ENCODE peak calls at places on chromosomes 1 and 21, in ten cellular contexts. H, U, P, Q, I, L, Y, N, K and V are unnamed samples.

GRCh38 chr1:182674346-182675246 is 9.8 kb downstream of the RGS8 start:
- DNase-seq in H (no peak), U (no peak), P (no peak), Q (no peak), I (no peak), L (no peak), Y (no peak), N (no peak), K (no peak), V (no peak)

GRCh38 chr1:27666294-27666693 is 5.7 kb downstream of the IFI6 start:
- DNase-seq in H (no peak), U (no peak), P (no peak), Q (no peak), I (no peak), L (no peak), Y (no peak), N (no peak), K (no peak), V (no peak)

GRCh38 chr1:43172532-43172972 is 422 bp downstream of the CFAP57 start:
- DNase-seq in H (peak; percentile 94), U (peak; percentile 89), P (peak; percentile 83), Q (peak; percentile 54), I (peak; percentile 76), L (peak; percentile 76), Y (peak; percentile 93), N (peak; percentile 55), K (peak; percentile 91), V (peak; percentile 93)

GRCh38 chr1:201356236-201356635 is 21.2 kb downstream of the TNNT2 start:
- DNase-seq in H (no peak), U (no peak), P (no peak), Q (no peak), I (no peak), L (no peak), Y (peak; percentile 44), N (no peak), K (no peak), V (peak; percentile 49)

GRCh38 chr1:88867743-88868521 is 23.4 kb downstream of the GTF2B start:
- DNase-seq in H (no peak), U (no peak), P (no peak), Q (peak; percentile 73), I (peak; percentile 54), L (no peak), Y (no peak), N (no peak), K (no peak), V (no peak)

GRCh38 chr1:46180082-46180616 is 3.9 kb upstream of the P3R3URF start:
- DNase-seq in H (no peak), U (peak; percentile 27), P (no peak), Q (no peak), I (peak; percentile 91), L (no peak), Y (no peak), N (no peak), K (peak; percentile 23), V (no peak)

GRCh38 chr1:18944810-18945209 is 11.7 kb downstream of the IFFO2 start:
- DNase-seq in H (no peak), U (peak; percentile 55), P (no peak), Q (no peak), I (no peak), L (no peak), Y (no peak), N (no peak), K (peak; percentile 58), V (no peak)

GRCh38 chr21:44516828-44517174 is 23.2 kb downstream of the KRTAP10-1 start:
- DNase-seq in H (no peak), U (no peak), P (no peak), Q (no peak), I (no peak), L (no peak), Y (peak; percentile 47), N (no peak), K (no peak), V (no peak)

GRCh38 chr1:62337785-62338631 is 18.8 kb upstream of the KANK4 start:
- DNase-seq in H (no peak), U (no peak), P (no peak), Q (no peak), I (no peak), L (no peak), Y (peak; percentile 53), N (no peak), K (no peak), V (no peak)

GRCh38 chr1:221100196-221100950 is 221.1 kb downstream of the HLX start:
- DNase-seq in H (no peak), U (no peak), P (no peak), Q (peak; percentile 77), I (peak; percentile 86), L (no peak), Y (no peak), N (peak; percentile 58), K (no peak), V (no peak)

GRCh38 chr1:20115479-20115878 is 3.9 kb downstream of the PLA2G2D start:
- DNase-seq in H (no peak), U (no peak), P (no peak), Q (no peak), I (no peak), L (no peak), Y (no peak), N (no peak), K (no peak), V (no peak)

GRCh38 chr1:45317163-45317562 is 9.5 kb upstream of the HPDL start:
- DNase-seq in H (no peak), U (no peak), P (no peak), Q (no peak), I (no peak), L (no peak), Y (no peak), N (no peak), K (no peak), V (no peak)

GRCh38 chr1:168949672-168950071 is 156.8 kb upstream of the ATP1B1 start:
- DNase-seq in H (no peak), U (no peak), P (no peak), Q (no peak), I (no peak), L (no peak), Y (no peak), N (no peak), K (no peak), V (no peak)

GRCh38 chr1:27601771-27602509 is 2.0 kb downstream of the AHDC1 start:
- DNase-seq in H (no peak), U (no peak), P (no peak), Q (no peak), I (peak; percentile 41), L (no peak), Y (peak; percentile 89), N (no peak), K (peak; percentile 84), V (peak; percentile 85)

GRCh38 chr1:203629509-203630082 is 3.0 kb downstream of the ATP2B4 start:
- DNase-seq in H (no peak), U (peak; percentile 35), P (peak; percentile 42), Q (no peak), I (peak; percentile 65), L (peak; percentile 64), Y (peak; percentile 91), N (no peak), K (no peak), V (peak; percentile 88)

GRCh38 chr1:18700530-18700929 is 69.9 kb downstream of the PAX7 start:
- DNase-seq in H (no peak), U (no peak), P (no peak), Q (no peak), I (no peak), L (no peak), Y (no peak), N (no peak), K (no peak), V (no peak)

GRCh38 chr1:209176866-209177430 is 406.6 kb upstream of the CAMK1G start:
- DNase-seq in H (no peak), U (no peak), P (no peak), Q (no peak), I (no peak), L (no peak), Y (no peak), N (no peak), K (no peak), V (no peak)

GRCh38 chr1:239717097-239718051 is 331.0 kb downstream of the CHRM3 start:
- DNase-seq in H (no peak), U (no peak), P (no peak), Q (no peak), I (no peak), L (no peak), Y (no peak), N (no peak), K (no peak), V (no peak)

GRCh38 chr1:147099192-147099591 is 73.1 kb downstream of the PRKAB2 start:
- DNase-seq in H (no peak), U (no peak), P (no peak), Q (no peak), I (no peak), L (no peak), Y (no peak), N (no peak), K (no peak), V (no peak)

GRCh38 chr1:228392111-228392936 is 14.3 kb downstream of the TRIM11 start:
- DNase-seq in H (no peak), U (no peak), P (no peak), Q (no peak), I (no peak), L (no peak), Y (peak; percentile 46), N (no peak), K (no peak), V (no peak)

GRCh38 chr1:77347646-77348045 is 65.8 kb downstream of the AK5 start:
- DNase-seq in H (no peak), U (no peak), P (no peak), Q (peak; percentile 79), I (peak; percentile 89), L (peak; percentile 8), Y (no peak), N (peak; percentile 65), K (peak; percentile 19), V (no peak)

GRCh38 chr1:235741294-235741693 is 91.7 kb upstream of the GNG4 start:
- DNase-seq in H (no peak), U (no peak), P (no peak), Q (no peak), I (peak; percentile 56), L (no peak), Y (no peak), N (peak; percentile 25), K (no peak), V (no peak)

GRCh38 chr21:37904879-37905278 is 11.4 kb downstream of the KCNJ6 start:
- DNase-seq in H (no peak), U (peak; percentile 96), P (no peak), Q (no peak), I (no peak), L (no peak), Y (no peak), N (no peak), K (no peak), V (no peak)

GRCh38 chr1:10796029-10796944 is at the start of gene CASZ1:
- DNase-seq in H (peak; percentile 92), U (peak; percentile 69), P (no peak), Q (peak; percentile 72), I (peak; percentile 91), L (no peak), Y (no peak), N (peak; percentile 51), K (peak; percentile 75), V (peak; percentile 85)

GRCh38 chr1:117842408-117843170 is 86.8 kb downstream of the GDAP2 start:
- DNase-seq in H (no peak), U (no peak), P (no peak), Q (no peak), I (peak; percentile 37), L (no peak), Y (no peak), N (no peak), K (no peak), V (no peak)

GRCh38 chr1:67831850-67832513 is 1.3 kb downstream of the GNG12 start:
- DNase-seq in H (peak; percentile 45), U (no peak), P (no peak), Q (peak; percentile 54), I (peak; percentile 89), L (no peak), Y (peak; percentile 82), N (peak; percentile 67), K (peak; percentile 67), V (no peak)

GRCh38 chr1:225691377-225691776 is 38.5 kb upstream of the ENAH start:
- DNase-seq in H (no peak), U (no peak), P (no peak), Q (no peak), I (peak; percentile 90), L (no peak), Y (no peak), N (no peak), K (no peak), V (no peak)

GRCh38 chr1:176531036-176531435 is 68.1 kb downstream of the PAPPA2 start:
- DNase-seq in H (no peak), U (no peak), P (no peak), Q (no peak), I (no peak), L (no peak), Y (no peak), N (no peak), K (no peak), V (no peak)